ENCODE peak calls at places on chromosomes 6 and 20, in nine cellular contexts. N is ascending aorta; G is cardiac fibroblast; Q is memory B cell; X is ELR; E is GM10248; T is activated effector memory CD4-positive, alpha-beta T cell treated with anti-CD3 and anti-CD28 coated beads, Interleukin-2, amount 50 U/mL, for 16 hours; M is fibroblast of villous mesenchyme; S is cardiac muscle cell. J is an unnamed sample.

GRCh38 chr6:111588366-111588765 is 17.3 kb downstream of the TRAF3IP2 start:
- DNase-seq in N (no peak), G (no peak), Q (no peak), X (no peak), E (no peak), T (no peak), M (no peak), S (no peak), J (no peak)

GRCh38 chr6:157760589-157761330 is 62.3 kb upstream of the SNX9 start:
- DNase-seq in N (no peak), G (peak), Q (no peak), X (peak), E (no peak), T (peak), M (peak), S (no peak), J (peak)

GRCh38 chr20:62394248-62395245 is 7.6 kb downstream of the RPS21 start:
- DNase-seq in N (no peak), G (no peak), Q (no peak), X (no peak), E (no peak), T (no peak), M (no peak), S (no peak), J (no peak)

GRCh38 chr20:24863356-24863755 is 85.7 kb upstream of the CST7 start:
- DNase-seq in N (no peak), G (peak), Q (no peak), X (peak), E (no peak), T (no peak), M (peak), S (no peak), J (peak)

GRCh38 chr6:93017213-93017612 is 402.1 kb downstream of the EPHA7 start:
- DNase-seq in N (no peak), G (peak), Q (no peak), X (no peak), E (no peak), T (no peak), M (peak), S (no peak), J (no peak)

GRCh38 chr20:22333885-22334545 is 250.4 kb downstream of the FOXA2 start:
- DNase-seq in N (no peak), G (peak), Q (peak), X (peak), E (peak), T (no peak), M (peak), S (peak), J (peak)

GRCh38 chr6:157887892-157888291 is 64.8 kb downstream of the SNX9 start:
- DNase-seq in N (no peak), G (no peak), Q (no peak), X (no peak), E (no peak), T (no peak), M (no peak), S (no peak), J (no peak)

GRCh38 chr6:100472674-100473073 is 8.0 kb upstream of the SIM1 start:
- DNase-seq in N (no peak), G (no peak), Q (no peak), X (peak), E (no peak), T (no peak), M (no peak), S (no peak), J (peak)

GRCh38 chr6:139917943-139918342 is 543.5 kb upstream of the CITED2 start:
- DNase-seq in N (no peak), G (no peak), Q (no peak), X (no peak), E (no peak), T (no peak), M (no peak), S (no peak), J (no peak)

GRCh38 chr6:33592595-33593413 is 12.7 kb upstream of the BAK1 start:
- DNase-seq in N (no peak), G (no peak), Q (peak), X (no peak), E (peak), T (peak), M (no peak), S (no peak), J (no peak)

GRCh38 chr20:33685328-33686007 is 717 bp downstream of the E2F1 start:
- DNase-seq in N (no peak), G (no peak), Q (peak), X (peak), E (peak), T (peak), M (peak), S (no peak), J (peak)

GRCh38 chr20:46641424-46641823 is 9.8 kb downstream of the SLC13A3 start:
- DNase-seq in N (no peak), G (no peak), Q (no peak), X (no peak), E (no peak), T (no peak), M (no peak), S (no peak), J (no peak)

GRCh38 chr6:4561078-4561435 is 215.1 kb upstream of the CDYL start:
- DNase-seq in N (no peak), G (no peak), Q (no peak), X (no peak), E (no peak), T (no peak), M (no peak), S (no peak), J (no peak)

GRCh38 chr20:49541733-49542513 is 26.0 kb downstream of the PTGIS start:
- DNase-seq in N (peak), G (peak), Q (peak), X (peak), E (peak), T (peak), M (peak), S (peak), J (peak)

GRCh38 chr6:165925474-165926156 is 242.0 kb downstream of the TBXT start:
- DNase-seq in N (no peak), G (no peak), Q (no peak), X (no peak), E (no peak), T (no peak), M (peak), S (no peak), J (no peak)

GRCh38 chr20:10603971-10604864 is 69.6 kb downstream of the JAG1 start:
- DNase-seq in N (peak), G (peak), Q (no peak), X (peak), E (no peak), T (no peak), M (peak), S (peak), J (peak)

J was measured in EH.